ENCODE peak calls at places on chromosomes 16 and 17, in nine cellular contexts. K is stimulated activated CD8-positive, alpha-beta memory T cell treated with anti-CD3 and anti-CD28 coated beads, Interleukin-4, amount 100 ng/mL, for 1 hour; M is HT1080; U is activated CD8-positive, alpha-beta memory T cell treated with anti-CD3 and anti-CD28 coated beads, Interleukin-2, amount 10 ng/mL, durations not matched to agents 7 days and 5 days; W is HCT116; V is PC-9; B is T-helper 22 cell; Y is astrocyte of the cerebellum; L is Peyer's patch. F is an unnamed sample.

GRCh38 chr16:77869997-77870813 is 81.8 kb downstream of the VAT1L start:
- DNase-seq in K (no peak), M (no peak), U (no peak), W (no peak), V (no peak), B (no peak), Y (peak; percentile 44), L (no peak), F (no peak)

GRCh38 chr17:76147211-76148014 is 6.4 kb upstream of the FOXJ1 start:
- DNase-seq in K (no peak), M (peak; percentile 39), U (no peak), W (peak; percentile 35), V (no peak), B (no peak), Y (no peak), L (peak; percentile 39), F (no peak)

GRCh38 chr16:47197536-47198179 is 53.9 kb upstream of the NETO2 start:
- DNase-seq in K (no peak), M (no peak), U (no peak), W (no peak), V (no peak), B (no peak), Y (no peak), L (no peak), F (no peak)

GRCh38 chr17:77465358-77466041 is 324.7 kb downstream of the SEC14L1 start:
- DNase-seq in K (peak; percentile 69), M (peak; percentile 78), U (peak; percentile 93), W (no peak), V (no peak), B (peak; percentile 72), Y (no peak), L (no peak), F (no peak)

GRCh38 chr16:62041401-62041800 is 5.2 kb upstream of the CDH8 start:
- DNase-seq in K (no peak), M (peak; percentile 45), U (no peak), W (no peak), V (no peak), B (no peak), Y (peak; percentile 47), L (no peak), F (no peak)

GRCh38 chr17:32298721-32299578 is 33.3 kb downstream of the RHBDL3 start:
- DNase-seq in K (no peak), M (no peak), U (no peak), W (no peak), V (no peak), B (no peak), Y (no peak), L (no peak), F (no peak)

GRCh38 chr17:29590979-29591736 is 1.7 kb upstream of the GIT1 start:
- DNase-seq in K (no peak), M (peak; percentile 83), U (no peak), W (peak; percentile 48), V (peak; percentile 11), B (no peak), Y (no peak), L (no peak), F (no peak)

GRCh38 chr17:42743595-42744282 is 1.1 kb downstream of the EZH1 start:
- DNase-seq in K (no peak), M (no peak), U (no peak), W (no peak), V (no peak), B (no peak), Y (no peak), L (no peak), F (no peak)

GRCh38 chr16:69618307-69618706 is 52.5 kb downstream of the NFAT5 start:
- DNase-seq in K (no peak), M (no peak), U (no peak), W (no peak), V (no peak), B (no peak), Y (no peak), L (no peak), F (no peak)

GRCh38 chr16:11743308-11744074 is 834 bp upstream of the TXNDC11 start:
- DNase-seq in K (peak; percentile 3), M (peak; percentile 56), U (peak; percentile 60), W (peak; percentile 50), V (peak; percentile 61), B (peak; percentile 8), Y (no peak), L (no peak), F (no peak)

GRCh38 chr17:75875940-75876189 is 2.5 kb downstream of the TRIM47 start:
- DNase-seq in K (no peak), M (peak; percentile 52), U (no peak), W (no peak), V (no peak), B (no peak), Y (no peak), L (no peak), F (no peak)

GRCh38 chr16:53745753-53746258 is 41.9 kb downstream of the FTO start:
- DNase-seq in K (no peak), M (peak; percentile 62), U (no peak), W (peak; percentile 59), V (peak; percentile 95), B (no peak), Y (no peak), L (no peak), F (no peak)

GRCh38 chr16:31223044-31223443 is 6.1 kb upstream of the PYDC1 start:
- DNase-seq in K (no peak), M (no peak), U (no peak), W (no peak), V (no peak), B (no peak), Y (no peak), L (no peak), F (no peak)

GRCh38 chr17:79676796-79677195 is 53.9 kb upstream of the ENPP7 start:
- DNase-seq in K (no peak), M (no peak), U (no peak), W (no peak), V (no peak), B (no peak), Y (no peak), L (peak; percentile 20), F (no peak)

GRCh38 chr17:73261952-73262675 is 434 bp upstream of the CPSF4L start:
- DNase-seq in K (no peak), M (no peak), U (no peak), W (no peak), V (no peak), B (no peak), Y (peak; percentile 19), L (peak; percentile 81), F (no peak)

GRCh38 chr17:82278308-82278707 is 4.8 kb upstream of the CSNK1D start:
- DNase-seq in K (no peak), M (no peak), U (no peak), W (no peak), V (no peak), B (no peak), Y (no peak), L (no peak), F (no peak)

GRCh38 chr17:80513892-80514291 is 30.7 kb upstream of the RPTOR start:
- DNase-seq in K (no peak), M (peak; percentile 19), U (no peak), W (no peak), V (no peak), B (no peak), Y (peak; percentile 64), L (no peak), F (no peak)

GRCh38 chr17:75096082-75096625 is 8.4 kb downstream of the SLC16A5 start:
- DNase-seq in K (no peak), M (peak; percentile 90), U (no peak), W (peak; percentile 95), V (peak; percentile 99), B (no peak), Y (no peak), L (peak; percentile 95), F (no peak)

GRCh38 chr17:2042355-2042929 is 620 bp downstream of the OVCA2 start:
- DNase-seq in K (no peak), M (no peak), U (no peak), W (no peak), V (no peak), B (no peak), Y (no peak), L (no peak), F (no peak)

GRCh38 chr16:1305823-1306222 is 3.6 kb upstream of the UBE2I start:
- DNase-seq in K (no peak), M (no peak), U (no peak), W (no peak), V (no peak), B (no peak), Y (no peak), L (no peak), F (no peak)

GRCh38 chr16:86222541-86222940 is 287.8 kb upstream of the FOXF1 start:
- DNase-seq in K (no peak), M (no peak), U (no peak), W (no peak), V (no peak), B (no peak), Y (no peak), L (peak; percentile 41), F (no peak)

GRCh38 chr16:9489823-9490467 is 398.5 kb downstream of the HAPSTR1 start:
- DNase-seq in K (no peak), M (peak; percentile 7), U (no peak), W (no peak), V (no peak), B (no peak), Y (no peak), L (no peak), F (no peak)

GRCh38 chr16:10941127-10941933 is 938 bp downstream of the DEXI start:
- DNase-seq in K (no peak), M (peak; percentile 33), U (no peak), W (no peak), V (no peak), B (no peak), Y (no peak), L (peak; percentile 59), F (no peak)

GRCh38 chr16:25126820-25127232 is 15.3 kb downstream of the LCMT1 start:
- DNase-seq in K (no peak), M (peak; percentile 93), U (peak; percentile 54), W (no peak), V (peak; percentile 81), B (no peak), Y (peak; percentile 80), L (no peak), F (no peak)

GRCh38 chr17:30950669-30951399 is 20.0 kb upstream of the RNF135 start:
- DNase-seq in K (no peak), M (peak; percentile 48), U (no peak), W (no peak), V (no peak), B (no peak), Y (peak; percentile 12), L (peak; percentile 84), F (no peak)

GRCh38 chr17:2898255-2898926 is 102.2 kb downstream of the RAP1GAP2 start:
- DNase-seq in K (no peak), M (no peak), U (no peak), W (no peak), V (no peak), B (no peak), Y (no peak), L (no peak), F (no peak)

GRCh38 chr17:69246726-69247375 is 18.2 kb upstream of the ABCA10 start:
- DNase-seq in K (no peak), M (peak; percentile 36), U (no peak), W (peak; percentile 55), V (no peak), B (no peak), Y (peak; percentile 45), L (no peak), F (no peak)

GRCh38 chr17:40176409-40177110 is 710 bp upstream of the RAPGEFL1 start:
- DNase-seq in K (no peak), M (no peak), U (no peak), W (no peak), V (peak; percentile 67), B (no peak), Y (no peak), L (peak; percentile 83), F (no peak)

GRCh38 chr17:5078106-5079028 is at the start of gene ZFP3:
- DNase-seq in K (peak; percentile 49), M (no peak), U (peak; percentile 86), W (no peak), V (peak; percentile 58), B (peak; percentile 48), Y (peak; percentile 26), L (peak; percentile 93), F (no peak)

GRCh38 chr17:63772801-63773271 is 561 bp downstream of the CCDC47 start:
- DNase-seq in K (no peak), M (peak; percentile 4), U (no peak), W (no peak), V (no peak), B (no peak), Y (peak; percentile 9), L (no peak), F (no peak)

GRCh38 chr16:87243383-87243964 is 73.7 kb downstream of the C16orf95 start:
- DNase-seq in K (no peak), M (no peak), U (no peak), W (no peak), V (no peak), B (no peak), Y (no peak), L (no peak), F (no peak)

F was measured in GOT3.